ENCODE peak calls at places on chromosomes 3 and 15, in eight cellular contexts. R is activated B cell treated with CpG ODN at 0.5 μM for 24 hours; H is NCI-H1417 treated with DMSO at 0.1 percent for 48 hours; X is globus pallidus; D is activated CD4-positive, alpha-beta T cell treated with anti-CD3 and anti-CD28 coated beads for 24 hours; U is NCI-H69; T is AG10803; M is GM03348. G is an unnamed sample.

GRCh38 chr3:43613980-43614379 is 7.8 kb downstream of the ANO10 start:
- DNase-seq in R (no peak), T (no peak), X (no peak), U (no peak), D (no peak), H (no peak), M (no peak), G (no peak)

GRCh38 chr3:120344349-120344748 is 4.8 kb downstream of the LRRC58 start:
- DNase-seq in D (no peak), T (peak; percentile 1), H (no peak), M (peak; percentile 4), R (no peak), U (no peak), X (no peak), G (no peak)

GRCh38 chr3:156760333-156760732 is 65.8 kb upstream of the LEKR1 start:
- DNase-seq in U (peak; percentile 36), M (no peak), H (no peak), X (no peak), D (no peak), R (no peak), T (no peak), G (no peak)

GRCh38 chr15:42712584-42712983 is 24.3 kb downstream of the CDAN1 start:
- DNase-seq in U (no peak), T (no peak), X (no peak), R (no peak), D (no peak), M (no peak), H (no peak), G (no peak)

GRCh38 chr3:23696842-23697241 is 108.9 kb upstream of the UBE2E1 start:
- DNase-seq in D (no peak), U (peak; percentile 80), T (no peak), X (no peak), R (no peak), M (no peak), H (no peak), G (no peak)

GRCh38 chr15:71275098-71275497 is 159.8 kb downstream of the THSD4 start:
- DNase-seq in H (no peak), X (no peak), U (no peak), T (peak; percentile 45), R (no peak), M (peak; percentile 45), D (no peak), G (no peak)

GRCh38 chr3:13767030-13767429 is 112.8 kb downstream of the WNT7A start:
- DNase-seq in M (no peak), H (no peak), X (no peak), U (no peak), R (no peak), T (no peak), D (no peak), G (peak; percentile 56)

GRCh38 chr3:85498177-85498576 is 539.4 kb downstream of the CADM2 start:
- DNase-seq in R (no peak), D (no peak), H (no peak), U (no peak), M (no peak), X (no peak), T (no peak), G (no peak)

GRCh38 chr15:100596792-100597191 is 5.2 kb downstream of the LINS1 start:
- DNase-seq in U (no peak), R (no peak), M (no peak), H (no peak), X (no peak), D (peak; percentile 91), T (no peak), G (no peak)

GRCh38 chr3:113166719-113167492 is 44.5 kb upstream of the BOC start:
- DNase-seq in M (peak; percentile 79), U (peak; percentile 96), T (peak; percentile 79), H (peak; percentile 67), X (no peak), R (no peak), D (no peak), G (peak; percentile 71)

GRCh38 chr3:18090377-18090776 is 334.8 kb downstream of the SATB1 start:
- DNase-seq in M (no peak), T (no peak), D (no peak), R (no peak), U (no peak), X (no peak), H (no peak), G (no peak)

GRCh38 chr3:27905625-27906024 is 183.5 kb upstream of the EOMES start:
- DNase-seq in M (no peak), H (no peak), D (no peak), X (no peak), R (no peak), U (no peak), T (no peak), G (no peak)

GRCh38 chr3:110542552-110543164 is 529.0 kb upstream of the NECTIN3 start:
- DNase-seq in D (no peak), X (no peak), U (no peak), T (peak; percentile 47), R (no peak), M (no peak), H (no peak), G (no peak)

GRCh38 chr3:126537116-126537729 is 13.3 kb downstream of the CHST13 start:
- DNase-seq in U (peak; percentile 35), X (no peak), D (no peak), T (no peak), H (no peak), M (no peak), R (peak; percentile 4), G (no peak)

GRCh38 chr15:75542386-75542797 is 36.7 kb downstream of the PTPN9 start:
- DNase-seq in X (no peak), U (no peak), D (no peak), M (no peak), H (no peak), T (no peak), R (no peak), G (no peak)

GRCh38 chr15:47900731-47901130 is 183.4 kb downstream of the SEMA6D start:
- DNase-seq in X (no peak), R (no peak), H (no peak), U (no peak), T (no peak), M (no peak), D (no peak), G (no peak)

GRCh38 chr3:186839874-186840641 is 2.5 kb upstream of the ADIPOQ start:
- DNase-seq in X (no peak), U (peak; percentile 10), D (no peak), H (no peak), M (peak; percentile 61), T (peak; percentile 93), R (no peak), G (no peak)

GRCh38 chr3:50299638-50299928 is 378 bp upstream of the HYAL3 start:
- DNase-seq in T (no peak), X (no peak), R (no peak), M (no peak), H (no peak), U (no peak), D (no peak), G (no peak)

GRCh38 chr3:109355625-109356441 is 18.5 kb upstream of the DPPA4 start:
- DNase-seq in D (no peak), M (no peak), X (no peak), T (no peak), R (no peak), H (no peak), U (no peak), G (no peak)

GRCh38 chr15:81897011-81897677 is 148.7 kb downstream of the MEX3B start:
- DNase-seq in X (no peak), D (no peak), M (peak; percentile 60), U (peak; percentile 28), H (no peak), T (peak; percentile 59), R (no peak), G (no peak)

GRCh38 chr3:151117044-151117443 is 31.6 kb downstream of the MED12L start:
- DNase-seq in D (no peak), M (no peak), H (no peak), U (no peak), R (no peak), T (no peak), X (no peak), G (no peak)

GRCh38 chr15:79930509-79930908 is 33.7 kb upstream of the MTHFS start:
- DNase-seq in R (no peak), T (no peak), M (no peak), D (no peak), X (no peak), H (no peak), U (no peak), G (no peak)

GRCh38 chr3:110343376-110343775 is 728.2 kb upstream of the NECTIN3 start:
- DNase-seq in T (peak; percentile 66), X (no peak), R (no peak), H (no peak), M (peak; percentile 21), D (no peak), U (no peak), G (no peak)

GRCh38 chr15:89416339-89417183 is 79.8 kb downstream of the RHCG start:
- DNase-seq in X (no peak), D (peak; percentile 63), R (peak; percentile 63), H (no peak), T (peak; percentile 32), M (peak; percentile 83), U (peak; percentile 83), G (peak; percentile 80)

GRCh38 chr3:13283877-13284264 is 136.3 kb downstream of the NUP210 start:
- DNase-seq in U (no peak), X (no peak), D (no peak), T (no peak), R (no peak), H (no peak), M (no peak), G (no peak)

GRCh38 chr3:128076465-128076782 is 24.2 kb downstream of the SEC61A1 start:
- DNase-seq in M (no peak), D (no peak), R (no peak), U (peak; percentile 33), T (no peak), H (no peak), X (no peak), G (no peak)

GRCh38 chr15:94064676-94065313 is 166.6 kb upstream of the MCTP2 start:
- DNase-seq in U (no peak), R (no peak), T (no peak), M (no peak), H (no peak), X (no peak), D (no peak), G (no peak)

GRCh38 chr3:127784865-127785710 is 37.2 kb downstream of the MGLL start:
- DNase-seq in X (no peak), R (no peak), M (no peak), H (peak; percentile 69), D (no peak), T (no peak), U (peak; percentile 74), G (no peak)

GRCh38 chr3:112803472-112803871 is 43.2 kb downstream of the CD200R1L start:
- DNase-seq in T (peak; percentile 52), H (no peak), D (no peak), U (no peak), X (no peak), M (no peak), R (no peak), G (no peak)

GRCh38 chr3:14617508-14618023 is 34.0 kb upstream of the CCDC174 start:
- DNase-seq in U (no peak), R (no peak), H (no peak), T (no peak), X (no peak), M (no peak), D (no peak), G (no peak)

GRCh38 chr3:9916734-9917680 is at the start of gene IL17RC:
- DNase-seq in T (peak; percentile 80), R (no peak), M (peak; percentile 94), U (peak; percentile 91), H (no peak), X (peak; percentile 42), D (peak; percentile 40), G (no peak)

GRCh38 chr15:90799639-90800038 is 68.7 kb upstream of the FURIN start:
- DNase-seq in T (no peak), X (no peak), M (no peak), D (no peak), R (no peak), U (peak; percentile 6), H (no peak), G (no peak)

G was measured in type B pancreatic cell.